ENCODE peak calls at places on chromosomes 6 and 20, in five cellular contexts. H is NCI-H1105, J is lower leg skin, I is NB4, Y is endothelial cell. Z is an unnamed sample.

GRCh38 chr6:164749126-164749758 is 560.2 kb downstream of the C6orf118 start:
- DNase-seq in H (peak), J (no peak), I (no peak), Y (no peak), Z (no peak)

GRCh38 chr6:31446481-31446880 is 43.1 kb downstream of the MICA start:
- DNase-seq in H (no peak), J (no peak), I (no peak), Y (no peak), Z (no peak)

GRCh38 chr6:157514659-157515496 is 133.9 kb downstream of the ZDHHC14 start:
- DNase-seq in H (no peak), J (no peak), I (peak), Y (no peak), Z (no peak)

GRCh38 chr6:131729550-131729949 is 18.7 kb upstream of the CTAGE9 start:
- DNase-seq in H (no peak), J (no peak), I (no peak), Y (no peak), Z (no peak)

GRCh38 chr20:31719644-31720485 is 2.8 kb downstream of the BCL2L1 start:
- DNase-seq in H (no peak), J (no peak), I (no peak), Y (no peak), Z (no peak)

GRCh38 chr6:41894366-41895299 is 542 bp downstream of the USP49 start:
- DNase-seq in H (peak), J (no peak), I (peak), Y (peak), Z (no peak)

GRCh38 chr6:107820571-107821261 is 3.4 kb downstream of the SCML4 start:
- DNase-seq in H (peak), J (no peak), I (no peak), Y (no peak), Z (no peak)

GRCh38 chr6:116773886-116774285 is 8.4 kb upstream of the FAM162B start:
- DNase-seq in H (no peak), J (no peak), I (no peak), Y (no peak), Z (no peak)

GRCh38 chr6:47241742-47242482 is 67.8 kb downstream of the TNFRSF21 start:
- DNase-seq in H (no peak), J (no peak), I (peak), Y (no peak), Z (no peak)

GRCh38 chr20:8020314-8021079 is 936 bp upstream of the TMX4 start:
- DNase-seq in H (peak), J (no peak), I (peak), Y (no peak), Z (no peak)

GRCh38 chr20:1496930-1497329 is 5.7 kb upstream of the SIRPB2 start:
- DNase-seq in H (no peak), J (no peak), I (no peak), Y (no peak), Z (no peak)

GRCh38 chr6:11218827-11219826 is 13.3 kb downstream of the NEDD9 start:
- DNase-seq in H (no peak), J (no peak), I (no peak), Y (peak), Z (no peak)

GRCh38 chr6:156729248-156729647 is 47.9 kb upstream of the ARID1B start:
- DNase-seq in H (no peak), J (no peak), I (peak), Y (no peak), Z (no peak)

GRCh38 chr6:129215246-129215645 is 332.3 kb downstream of the LAMA2 start:
- DNase-seq in H (no peak), J (no peak), I (no peak), Y (no peak), Z (no peak)

GRCh38 chr6:62150048-62150663 is 135.9 kb downstream of the KHDRBS2 start:
- DNase-seq in H (peak), J (no peak), I (peak), Y (peak), Z (no peak)

GRCh38 chr6:33854572-33855030 is 50.8 kb upstream of the MLN start:
- DNase-seq in H (peak), J (no peak), I (no peak), Y (no peak), Z (no peak)

GRCh38 chr6:225121-225721 is 67.1 kb upstream of the DUSP22 start:
- DNase-seq in H (no peak), J (no peak), I (peak), Y (peak), Z (no peak)

GRCh38 chr6:114989279-114989964 is 646.6 kb upstream of the HS3ST5 start:
- DNase-seq in H (no peak), J (no peak), I (peak), Y (no peak), Z (no peak)

GRCh38 chr6:107114872-107115694 is at the start of gene BEND3:
- DNase-seq in H (peak), J (peak), I (peak), Y (peak), Z (peak)

GRCh38 chr20:21490105-21490504 is 23.8 kb downstream of the NKX2-2 start:
- DNase-seq in H (no peak), J (no peak), I (no peak), Y (no peak), Z (no peak)

GRCh38 chr20:20551409-20551808 is 161.0 kb downstream of the RALGAPA2 start:
- DNase-seq in H (peak), J (no peak), I (no peak), Y (no peak), Z (no peak)

GRCh38 chr20:9911519-9911918 is 72.6 kb upstream of the PAK5 start:
- DNase-seq in H (no peak), J (no peak), I (no peak), Y (no peak), Z (no peak)

GRCh38 chr6:6654599-6655575 is 66.4 kb downstream of the LY86 start:
- DNase-seq in H (no peak), J (no peak), I (no peak), Y (no peak), Z (no peak)

GRCh38 chr6:43809417-43810305 is 39.6 kb downstream of the VEGFA start:
- DNase-seq in H (no peak), J (no peak), I (peak), Y (no peak), Z (peak)

GRCh38 chr6:31394381-31394780 is 9.0 kb upstream of the MICA start:
- DNase-seq in H (no peak), J (no peak), I (no peak), Y (no peak), Z (no peak)

GRCh38 chr6:93679836-93680235 is 260.5 kb upstream of the EPHA7 start:
- DNase-seq in H (no peak), J (no peak), I (peak), Y (no peak), Z (no peak)